ENCODE peak calls at places on chromosomes 11 and 22, in ten cellular contexts. A is A549, N is HCT116, Q is stomach, R is IMR-90, E is transverse colon, L is H1, J is Peyer's patch, W is tibial nerve, B is adrenal gland. O is an unnamed sample.

GRCh38 chr11:11973866-11974265 is 34.6 kb downstream of the DKK3 start:
- DNase-seq in Q (peak), J (no peak), E (no peak), A (no peak), B (no peak), W (no peak), L (no peak), N (no peak), R (peak), O (no peak)

GRCh38 chr11:115193931-115194797 is 310.1 kb downstream of the CADM1 start:
- DNase-seq in L (no peak), E (no peak), Q (no peak), W (no peak), N (no peak), J (no peak), A (no peak), R (no peak), B (no peak), O (no peak)

GRCh38 chr22:30994960-30995359 is 25.9 kb downstream of the TUG1 start:
- DNase-seq in R (no peak), N (no peak), L (no peak), J (no peak), E (no peak), A (no peak), W (no peak), Q (no peak), B (no peak), O (no peak)

GRCh38 chr22:31646186-31647019 is 15.6 kb downstream of the PISD start:
- DNase-seq in B (peak), Q (no peak), W (no peak), N (peak), A (peak), L (no peak), J (no peak), E (no peak), R (peak), O (no peak)

GRCh38 chr22:40557972-40558371 is 78.5 kb downstream of the MRTFA start:
- DNase-seq in E (no peak), J (no peak), B (no peak), A (no peak), L (no peak), N (no peak), W (no peak), R (no peak), Q (no peak), O (no peak)

GRCh38 chr11:128164090-128164741 is 423.1 kb downstream of the ETS1 start:
- DNase-seq in J (no peak), A (no peak), W (no peak), N (no peak), R (no peak), Q (no peak), L (no peak), E (no peak), B (no peak), O (no peak)

GRCh38 chr22:42549329-42550060 is 4.3 kb upstream of the SERHL2 start:
- DNase-seq in L (no peak), N (no peak), Q (no peak), W (no peak), J (no peak), E (no peak), A (no peak), R (no peak), B (no peak), O (no peak)

GRCh38 chr11:73195191-73196007 is 22.7 kb upstream of the P2RY2 start:
- DNase-seq in B (peak), Q (peak), L (no peak), N (peak), E (peak), W (no peak), A (peak), R (no peak), J (peak), O (no peak)

GRCh38 chr11:123194308-123195181 is 503 bp downstream of the CLMP start:
- DNase-seq in L (no peak), N (no peak), W (no peak), R (peak), A (peak), J (peak), E (no peak), Q (no peak), B (peak), O (peak)

GRCh38 chr11:109423114-109423859 is 1.3 kb downstream of the C11orf87 start:
- DNase-seq in L (peak), W (no peak), E (no peak), Q (no peak), A (no peak), J (no peak), R (no peak), B (no peak), N (no peak), O (no peak)

GRCh38 chr11:34203377-34203801 is 98.0 kb downstream of the NAT10 start:
- DNase-seq in L (no peak), N (no peak), Q (no peak), A (no peak), R (no peak), E (no peak), J (no peak), W (no peak), B (no peak), O (no peak)

GRCh38 chr22:44186737-44187136 is 6.0 kb downstream of the PARVG start:
- DNase-seq in A (no peak), R (no peak), E (no peak), N (no peak), B (no peak), W (no peak), J (no peak), Q (no peak), L (no peak), O (no peak)
- TF ChIP-seq POLR2A in A (no peak), R (no peak), E (no peak), N (no peak), B (no peak), W (no peak), J (no peak), Q (no peak), L (no peak), O (no peak)

DNA sequence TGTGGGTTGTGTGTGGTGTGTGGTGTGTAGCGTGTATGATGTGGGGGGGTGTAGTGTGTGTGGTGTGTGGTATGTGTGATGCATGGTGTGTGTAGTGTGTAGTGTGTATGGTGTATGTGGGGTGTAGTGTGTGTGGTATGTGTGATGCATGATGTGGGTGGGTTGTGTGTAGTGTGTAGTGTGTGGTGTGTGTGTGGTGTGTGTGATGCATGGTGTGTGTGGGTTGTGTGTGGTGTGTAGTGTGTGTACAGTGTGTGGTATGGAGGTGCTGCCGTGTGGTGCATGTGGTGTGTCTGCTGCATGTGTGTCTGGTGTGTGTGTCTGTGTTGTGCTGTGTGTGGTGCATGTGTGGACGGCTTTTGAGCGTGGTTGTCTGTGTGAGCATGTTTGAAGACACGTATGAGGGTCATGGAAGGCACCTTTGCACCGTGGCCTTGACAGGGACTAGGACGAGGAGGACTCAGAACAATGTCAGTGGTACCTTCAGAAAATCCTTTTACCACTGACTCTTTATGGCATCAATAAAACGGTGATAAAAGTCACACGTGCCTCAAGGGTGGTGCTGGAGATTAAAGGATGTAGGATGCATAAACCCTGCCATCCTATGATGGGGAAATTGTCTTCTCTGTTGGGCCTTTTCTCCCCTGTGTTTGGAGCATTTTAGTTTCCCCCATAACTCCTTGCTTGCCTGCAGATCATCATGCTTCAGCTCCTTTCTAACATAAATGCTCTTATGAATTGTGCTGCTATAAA is 328.7 kb upstream of the B3GAT1 start:
- DNase-seq in B (no peak), R (no peak), Q (no peak), W (no peak), L (no peak), N (no peak), A (no peak), E (no peak), J (no peak), O (no peak)
- TF ChIP-seq POLR2A in B (no peak), R (no peak), Q (no peak), W (no peak), L (no peak), N (no peak), A (no peak), E (no peak), J (no peak), O (no peak)

GRCh38 chr22:46070722-46071450 is 79.4 kb upstream of the PPARA start:
- DNase-seq in J (peak), N (no peak), Q (peak), W (peak), A (no peak), B (peak), L (no peak), E (peak), R (peak), O (peak)
- TF ChIP-seq POLR2A in J (no peak), N (no peak), Q (no peak), W (no peak), A (no peak), B (no peak), L (no peak), E (no peak), R (no peak), O (no peak)

GRCh38 chr11:112085822-112086421 is 634 bp downstream of the TIMM8B start:
- DNase-seq in R (peak), N (no peak), W (no peak), Q (no peak), E (peak), A (peak), J (no peak), B (peak), L (no peak), O (no peak)

GRCh38 chr11:112082729-112083128 is 3.8 kb downstream of the TIMM8B start:
- DNase-seq in W (no peak), N (no peak), L (no peak), R (peak), A (no peak), B (no peak), E (no peak), J (no peak), Q (no peak), O (no peak)

GRCh38 chr11:112087212-112087611 is 539 bp downstream of the SDHD start:
- DNase-seq in N (no peak), A (no peak), J (no peak), R (no peak), B (no peak), Q (no peak), W (no peak), E (no peak), L (no peak), O (no peak)

GRCh38 chr11:112086422-112087191 is at the start of the genes SDHD and TIMM8B:
- DNase-seq in W (peak), Q (peak), B (peak), J (peak), R (peak), A (peak), N (peak), L (peak), E (peak), O (peak)
- TF ChIP-seq POLR2A in W (peak), Q (no peak), B (peak), J (peak), R (peak), A (peak), N (peak), L (peak), E (peak), O (peak)

DNA sequence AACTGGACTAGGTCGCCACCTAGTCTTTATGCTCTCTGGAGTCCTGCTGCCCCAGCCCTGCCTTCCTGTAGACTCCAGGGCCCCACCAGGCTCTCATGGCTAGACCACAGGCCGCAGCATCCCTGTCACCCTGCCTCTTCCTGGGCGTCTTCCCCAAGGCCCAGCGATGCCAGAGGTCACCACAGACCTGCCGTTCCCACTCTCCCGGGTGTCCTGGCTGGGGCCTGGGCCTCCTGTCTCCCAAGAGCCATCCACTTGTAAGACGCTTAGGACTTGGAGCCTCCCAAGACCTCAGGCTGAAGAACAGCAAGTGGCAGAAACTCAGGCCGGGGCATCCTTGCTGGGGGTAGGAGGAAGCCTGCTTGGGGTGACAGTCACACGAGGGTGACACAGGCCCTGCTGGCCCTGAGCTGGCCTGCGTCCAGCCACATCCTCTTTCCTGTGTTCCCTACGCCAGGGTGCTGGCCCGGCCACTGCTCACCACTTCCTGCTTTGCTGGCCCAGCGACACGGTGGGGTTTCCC is 2.0 kb upstream of the TCIRG1 start:
- DNase-seq in Q (peak), E (peak), L (no peak), B (peak), J (no peak), A (no peak), W (no peak), R (no peak), N (no peak), O (no peak)
- TF ChIP-seq POLR2A in Q (no peak), E (no peak), L (no peak), B (no peak), J (no peak), A (peak), W (no peak), R (no peak), N (no peak), O (no peak)

DNA sequence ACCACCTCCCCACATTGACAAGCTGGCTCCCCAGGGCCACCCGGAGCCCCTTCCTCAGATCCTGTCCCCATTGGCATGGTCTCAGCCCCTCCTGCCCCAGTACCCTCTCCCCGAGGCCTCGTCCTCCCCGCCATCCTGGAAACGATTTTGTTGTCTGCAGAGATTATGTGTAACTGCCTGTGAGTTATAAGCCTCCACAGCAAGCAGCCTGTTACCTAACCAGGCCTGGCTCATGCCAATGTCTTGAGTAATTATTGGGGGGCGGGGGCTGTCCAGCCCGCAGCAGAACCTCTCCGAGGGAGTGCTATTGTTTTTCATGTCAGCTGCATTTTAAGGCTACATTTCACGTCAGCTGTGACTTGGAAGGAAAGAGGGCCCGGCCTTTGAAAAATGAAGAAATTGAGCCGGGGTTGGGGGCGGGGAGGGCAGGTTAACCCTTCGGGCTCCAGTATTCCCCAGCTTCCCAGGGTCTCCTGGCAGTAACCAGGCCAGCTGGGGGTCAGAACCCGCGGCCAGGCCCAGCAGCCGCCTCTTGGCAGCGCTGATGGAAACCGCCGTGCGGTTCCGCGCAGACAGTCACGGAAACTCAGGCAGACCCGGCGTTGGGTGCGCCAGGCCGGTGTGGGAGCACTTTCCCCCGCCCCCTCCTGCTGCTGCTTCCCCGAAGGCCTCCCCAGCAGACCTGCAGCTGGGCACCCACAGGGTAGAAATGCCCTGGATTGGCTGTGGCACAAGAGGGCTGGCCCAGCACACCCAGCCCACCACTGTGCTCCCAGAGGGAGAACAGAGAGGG is 59.5 kb downstream of the CDKN1C start:
- DNase-seq in Q (no peak), J (no peak), L (peak), W (peak), N (no peak), R (peak), E (peak), B (peak), A (peak), O (peak)
- TF ChIP-seq POLR2A in Q (no peak), J (no peak), L (no peak), W (peak), N (no peak), R (no peak), E (no peak), B (no peak), A (no peak), O (peak)

DNA sequence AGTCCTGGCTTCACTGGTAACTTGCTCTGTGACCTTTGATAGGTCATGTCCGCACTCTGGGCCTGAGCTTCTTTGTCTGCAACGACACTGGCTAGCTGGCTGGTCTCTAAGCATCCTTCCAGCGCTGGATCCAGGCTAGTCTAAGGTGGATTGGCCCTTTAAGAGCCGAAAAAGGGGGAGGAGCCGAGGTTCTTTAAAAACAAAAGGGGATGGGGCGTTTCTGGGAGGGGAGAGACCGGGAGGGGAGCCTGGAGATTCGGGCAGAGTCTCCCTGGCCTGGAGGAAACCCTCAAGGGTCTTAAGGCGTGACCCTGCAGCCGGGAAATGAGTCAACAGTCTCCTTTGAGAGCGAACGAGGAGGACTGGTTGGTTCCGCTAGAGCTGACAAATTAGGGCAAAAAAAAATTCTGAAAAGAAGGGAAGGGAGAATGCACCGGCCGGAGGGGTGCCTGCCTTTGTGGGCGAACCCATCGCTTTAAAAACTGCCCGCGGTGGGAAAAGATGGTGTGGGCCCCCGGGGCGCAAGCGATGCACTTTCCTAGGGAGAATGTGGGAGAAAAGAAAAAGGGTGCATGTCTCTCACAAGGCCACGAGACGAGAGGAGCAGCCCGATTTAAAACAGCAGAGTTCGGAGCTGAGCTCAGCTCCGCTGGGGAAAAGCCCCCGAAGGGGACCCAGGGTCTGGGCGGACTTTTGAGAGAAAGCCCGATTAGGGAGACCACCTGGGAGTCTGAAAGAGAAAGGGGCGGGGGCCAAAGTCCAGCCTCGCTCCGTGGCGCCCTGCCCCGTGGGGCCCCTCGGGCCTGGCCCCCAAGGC is 952 bp downstream of the ZFTA start:
- DNase-seq in E (peak), A (peak), J (peak), B (peak), W (peak), N (peak), Q (no peak), L (peak), R (peak), O (peak)
- TF ChIP-seq POLR2A in E (no peak), A (no peak), J (no peak), B (peak), W (no peak), N (no peak), Q (no peak), L (no peak), R (no peak), O (peak)

GRCh38 chr11:78290293-78291176 is 101.8 kb downstream of the USP35 start:
- DNase-seq in L (no peak), W (no peak), Q (peak), J (no peak), R (peak), E (no peak), B (no peak), N (no peak), A (no peak), O (no peak)

GRCh38 chr11:78291754-78292108 is 103.0 kb downstream of the USP35 start:
- DNase-seq in L (no peak), B (no peak), E (no peak), A (no peak), N (no peak), W (no peak), J (no peak), R (no peak), Q (no peak), O (no peak)

GRCh38 chr11:78292109-78292803 is 103.5 kb downstream of the USP35 start:
- DNase-seq in J (no peak), L (no peak), N (no peak), R (no peak), A (no peak), W (no peak), Q (no peak), B (no peak), E (no peak), O (no peak)

GRCh38 chr11:78284261-78284660 is 95.5 kb downstream of the USP35 start:
- DNase-seq in E (no peak), W (no peak), L (no peak), N (no peak), A (no peak), Q (no peak), B (no peak), J (no peak), R (no peak), O (no peak)

GRCh38 chr11:78289547-78290292 is 101.0 kb downstream of the USP35 start:
- DNase-seq in N (no peak), A (no peak), B (no peak), L (no peak), J (no peak), E (no peak), W (no peak), R (no peak), Q (no peak), O (no peak)
- TF ChIP-seq POLR2A in N (no peak), A (no peak), B (no peak), L (no peak), J (no peak), E (no peak), W (no peak), R (no peak), Q (no peak), O (no peak)

GRCh38 chr11:58957922-58958321 is 18.6 kb downstream of the GLYATL1 start:
- DNase-seq in J (no peak), W (no peak), N (no peak), A (no peak), R (no peak), Q (no peak), L (no peak), E (no peak), B (no peak), O (no peak)
- TF ChIP-seq POLR2A in J (no peak), W (no peak), N (no peak), A (no peak), R (no peak), Q (no peak), L (no peak), E (no peak), B (no peak), O (no peak)

GRCh38 chr22:22508274-22509176 is at the start of gene ZNF280B:
- DNase-seq in J (peak), Q (peak), W (no peak), L (peak), N (peak), R (peak), E (peak), B (peak), A (peak), O (peak)
- TF ChIP-seq POLR2A in J (no peak), Q (no peak), W (peak), L (no peak), N (no peak), R (no peak), E (no peak), B (peak), A (peak), O (peak)

O was measured in body of pancreas.